ENCODE peak calls at places on chromosome 9, in ten cellular contexts. One of them, this sample, is unnamed.

GRCh38 chr9:71446499-71447411 is 321.6 kb downstream of the CEMIP2 start:
- DNase-seq in DMS153: peak; percentile 8
- DNase-seq in fibroblast of the aortic adventitia: peak; percentile 48
- DNase-seq in chondrocyte: no peak
- DNase-seq in HEK293T: peak; percentile 73
- DNase-seq in activated CD4-positive, CD25-positive, alpha-beta regulatory T cell: no peak
- DNase-seq in GM03348: peak; percentile 80
- DNase-seq in non-pigmented ciliary epithelial cell: no peak
- DNase-seq in GM06990: peak; percentile 45
- DNase-seq in IMR-90: peak; percentile 46
- DNase-seq in this sample: no peak

GRCh38 chr9:120872775-120873502 is 4.0 kb downstream of the PHF19 start:
- DNase-seq in DMS153: no peak
- DNase-seq in IMR-90: no peak
- DNase-seq in fibroblast of the aortic adventitia: no peak
- DNase-seq in activated CD4-positive, CD25-positive, alpha-beta regulatory T cell: no peak
- DNase-seq in GM06990: no peak
- DNase-seq in HEK293T: no peak
- DNase-seq in non-pigmented ciliary epithelial cell: no peak
- DNase-seq in GM03348: no peak
- DNase-seq in chondrocyte: no peak
- DNase-seq in this sample: no peak

GRCh38 chr9:105243015-105243686 is 1.3 kb upstream of the SLC44A1 start:
- DNase-seq in IMR-90: peak; percentile 49
- DNase-seq in GM03348: peak; percentile 54
- DNase-seq in activated CD4-positive, CD25-positive, alpha-beta regulatory T cell: no peak
- DNase-seq in non-pigmented ciliary epithelial cell: peak; percentile 67
- DNase-seq in GM06990: no peak
- DNase-seq in fibroblast of the aortic adventitia: peak; percentile 79
- DNase-seq in DMS153: no peak
- DNase-seq in chondrocyte: no peak
- DNase-seq in HEK293T: no peak
- DNase-seq in this sample: no peak

GRCh38 chr9:6049798-6050197 is 34.4 kb upstream of the RANBP6 start:
- DNase-seq in IMR-90: no peak
- DNase-seq in GM03348: peak; percentile 9
- DNase-seq in activated CD4-positive, CD25-positive, alpha-beta regulatory T cell: no peak
- DNase-seq in DMS153: no peak
- DNase-seq in chondrocyte: no peak
- DNase-seq in HEK293T: peak; percentile 6
- DNase-seq in fibroblast of the aortic adventitia: no peak
- DNase-seq in GM06990: peak; percentile 48
- DNase-seq in non-pigmented ciliary epithelial cell: no peak
- DNase-seq in this sample: no peak

GRCh38 chr9:91951944-91952520 is 2.0 kb upstream of the ROR2 start:
- DNase-seq in HEK293T: no peak
- DNase-seq in IMR-90: peak; percentile 41
- DNase-seq in DMS153: no peak
- DNase-seq in non-pigmented ciliary epithelial cell: no peak
- DNase-seq in GM03348: no peak
- DNase-seq in fibroblast of the aortic adventitia: peak; percentile 57
- DNase-seq in activated CD4-positive, CD25-positive, alpha-beta regulatory T cell: no peak
- DNase-seq in chondrocyte: no peak
- DNase-seq in GM06990: no peak
- DNase-seq in this sample: no peak

GRCh38 chr9:133711428-133712220 is 26.5 kb downstream of the SARDH start:
- DNase-seq in GM03348: no peak
- DNase-seq in non-pigmented ciliary epithelial cell: no peak
- DNase-seq in IMR-90: peak; percentile 85
- DNase-seq in activated CD4-positive, CD25-positive, alpha-beta regulatory T cell: no peak
- DNase-seq in GM06990: no peak
- DNase-seq in DMS153: no peak
- DNase-seq in chondrocyte: peak; percentile 79
- DNase-seq in HEK293T: no peak
- DNase-seq in fibroblast of the aortic adventitia: peak; percentile 8
- DNase-seq in this sample: no peak

GRCh38 chr9:133125706-133126696 is 5.0 kb upstream of the RALGDS start:
- DNase-seq in IMR-90: peak; percentile 60
- DNase-seq in HEK293T: no peak
- DNase-seq in chondrocyte: no peak
- DNase-seq in DMS153: no peak
- DNase-seq in fibroblast of the aortic adventitia: peak; percentile 52
- DNase-seq in GM03348: peak; percentile 74
- DNase-seq in activated CD4-positive, CD25-positive, alpha-beta regulatory T cell: no peak
- DNase-seq in non-pigmented ciliary epithelial cell: no peak
- DNase-seq in GM06990: peak; percentile 78
- DNase-seq in this sample: no peak

GRCh38 chr9:4489562-4489918 is 728 bp upstream of the SLC1A1 start:
- DNase-seq in activated CD4-positive, CD25-positive, alpha-beta regulatory T cell: no peak
- DNase-seq in HEK293T: peak; percentile 18
- DNase-seq in GM03348: peak; percentile 70
- DNase-seq in IMR-90: no peak
- DNase-seq in fibroblast of the aortic adventitia: peak; percentile 61
- DNase-seq in chondrocyte: no peak
- DNase-seq in GM06990: no peak
- DNase-seq in DMS153: no peak
- DNase-seq in non-pigmented ciliary epithelial cell: no peak
- DNase-seq in this sample: no peak

GRCh38 chr9:90142580-90142979 is 500.0 kb downstream of the DIRAS2 start:
- DNase-seq in IMR-90: peak; percentile 25
- DNase-seq in chondrocyte: no peak
- DNase-seq in GM06990: peak; percentile 6
- DNase-seq in DMS153: peak; percentile 79
- DNase-seq in fibroblast of the aortic adventitia: peak; percentile 55
- DNase-seq in HEK293T: no peak
- DNase-seq in GM03348: peak; percentile 33
- DNase-seq in activated CD4-positive, CD25-positive, alpha-beta regulatory T cell: peak; percentile 14
- DNase-seq in non-pigmented ciliary epithelial cell: peak; percentile 10
- DNase-seq in this sample: peak; percentile 91

This sample was measured in NCI-H2029 treated with DMSO at 0.1 percent for 48 hours.